ENCODE peak calls at places on chromosome 1, in four cellular contexts. N is NCI-H446 treated with DMSO at 0.1 percent for 48 hours; C is CD4-positive, alpha-beta memory T cell; W is breast epithelium. B is an unnamed sample.

GRCh38 chr1:17562375-17562774 is 22.9 kb downstream of the ARHGEF10L start:
- DNase-seq in W (no peak), N (no peak), C (no peak), B (no peak)

GRCh38 chr1:55724551-55725325 is 509.6 kb upstream of the USP24 start:
- DNase-seq in W (no peak), C (no peak), N (no peak), B (no peak)

GRCh38 chr1:110380667-110381283 is 10.1 kb downstream of the SLC16A4 start:
- DNase-seq in N (no peak), W (no peak), C (no peak), B (no peak)

GRCh38 chr1:7388488-7389185 is 382.5 kb upstream of the VAMP3 start:
- DNase-seq in N (no peak), C (no peak), W (peak; percentile 17), B (peak; percentile 79)

GRCh38 chr1:32948905-32949304 is 15.7 kb downstream of the RNF19B start:
- DNase-seq in C (no peak), W (no peak), N (no peak), B (no peak)

GRCh38 chr1:84436907-84437667 is 38.8 kb downstream of the DNASE2B start:
- DNase-seq in N (no peak), W (no peak), C (no peak), B (no peak)

GRCh38 chr1:197731449-197731848 is 43.8 kb downstream of the DENND1B start:
- DNase-seq in N (no peak), W (no peak), C (no peak), B (no peak)

GRCh38 chr1:202807367-202807925 is 775 bp downstream of the KDM5B start:
- DNase-seq in N (no peak), C (no peak), W (peak; percentile 30), B (no peak)

GRCh38 chr1:119080586-119080985 is 59.9 kb downstream of the WARS2 start:
- DNase-seq in C (no peak), W (peak; percentile 29), N (peak; percentile 54), B (peak; percentile 71)

GRCh38 chr1:58979085-58979484 is 195.2 kb upstream of the JUN start:
- DNase-seq in W (no peak), N (no peak), C (no peak), B (no peak)

GRCh38 chr1:156336242-156336641 is 1.9 kb downstream of the CCT3 start:
- DNase-seq in W (no peak), N (no peak), C (no peak), B (no peak)

GRCh38 chr1:23196627-23197328 is 20.5 kb downstream of the HTR1D start:
- DNase-seq in C (no peak), W (peak; percentile 53), N (no peak), B (no peak)

GRCh38 chr1:165114022-165114888 is 242.3 kb downstream of the LMX1A start:
- DNase-seq in C (no peak), N (peak; percentile 32), W (no peak), B (peak; percentile 56)

GRCh38 chr1:116682641-116683221 is 15.2 kb upstream of the IGSF3 start:
- DNase-seq in N (no peak), W (no peak), C (no peak), B (no peak)

GRCh38 chr1:38026592-38027200 is 14.2 kb downstream of the UTP11 start:
- DNase-seq in N (no peak), C (no peak), W (peak; percentile 65), B (peak; percentile 48)

GRCh38 chr1:17117451-17118265 is 1.6 kb downstream of the PADI2 start:
- DNase-seq in N (no peak), W (no peak), C (no peak), B (no peak)

GRCh38 chr1:2786329-2787162 is 14.9 kb downstream of the TTC34 start:
- DNase-seq in W (no peak), N (no peak), C (peak; percentile 61), B (no peak)

GRCh38 chr1:115906627-115907026 is 65.7 kb upstream of the NHLH2 start:
- DNase-seq in C (no peak), W (no peak), N (no peak), B (no peak)

GRCh38 chr1:225735252-225736149 is 42.1 kb upstream of the SRP9 start:
- DNase-seq in N (peak; percentile 76), C (no peak), W (peak; percentile 49), B (no peak)

GRCh38 chr1:223346311-223346710 is 17.7 kb downstream of the SUSD4 start:
- DNase-seq in W (no peak), C (no peak), N (no peak), B (no peak)